ENCODE peak calls at places on chromosomes 13 and 19, in ten cellular contexts. One of them, this sample, is unnamed.

GRCh38 chr13:68257111-68257842 is 1027.1 kb upstream of the PCDH9 start:
- DNase-seq in uterus: no peak
- DNase-seq in ovary: no peak
- DNase-seq in prostate gland: no peak
- DNase-seq in stomach: no peak
- DNase-seq in body of pancreas: no peak
- DNase-seq in upper lobe of left lung: no peak
- DNase-seq in GM12878: no peak
- DNase-seq in heart left ventricle: no peak
- DNase-seq in tibial nerve: no peak
- DNase-seq in this sample: no peak

GRCh38 chr19:49165865-49166301 is 8.3 kb downstream of the TRPM4 start:
- DNase-seq in uterus: no peak
- DNase-seq in ovary: no peak
- DNase-seq in prostate gland: no peak
- DNase-seq in stomach: no peak
- DNase-seq in body of pancreas: no peak
- DNase-seq in upper lobe of left lung: peak; percentile 77
- DNase-seq in GM12878: no peak
- DNase-seq in heart left ventricle: no peak
- DNase-seq in tibial nerve: no peak
- DNase-seq in this sample: no peak

GRCh38 chr13:28355822-28356371 is 139.0 kb downstream of the FLT1 start:
- DNase-seq in uterus: no peak
- DNase-seq in ovary: no peak
- DNase-seq in prostate gland: no peak
- DNase-seq in stomach: no peak
- DNase-seq in body of pancreas: no peak
- DNase-seq in upper lobe of left lung: no peak
- DNase-seq in GM12878: no peak
- DNase-seq in heart left ventricle: no peak
- DNase-seq in tibial nerve: no peak
- DNase-seq in this sample: no peak

GRCh38 chr13:111962431-111962891 is 104.5 kb upstream of the SOX1 start:
- DNase-seq in uterus: no peak
- DNase-seq in ovary: no peak
- DNase-seq in prostate gland: no peak
- DNase-seq in stomach: no peak
- DNase-seq in body of pancreas: no peak
- DNase-seq in upper lobe of left lung: no peak
- DNase-seq in GM12878: no peak
- DNase-seq in heart left ventricle: no peak
- DNase-seq in tibial nerve: no peak
- DNase-seq in this sample: no peak

GRCh38 chr19:41688098-41688497 is at the start of gene CEACAM7:
- DNase-seq in uterus: no peak
- DNase-seq in ovary: no peak
- DNase-seq in prostate gland: no peak
- DNase-seq in stomach: no peak
- DNase-seq in body of pancreas: no peak
- DNase-seq in upper lobe of left lung: no peak
- DNase-seq in GM12878: no peak
- DNase-seq in heart left ventricle: no peak
- DNase-seq in tibial nerve: no peak
- DNase-seq in this sample: no peak

GRCh38 chr13:85659493-85659892 is 139.7 kb downstream of the SLITRK6 start:
- DNase-seq in uterus: no peak
- DNase-seq in ovary: no peak
- DNase-seq in prostate gland: no peak
- DNase-seq in stomach: no peak
- DNase-seq in body of pancreas: no peak
- DNase-seq in upper lobe of left lung: no peak
- DNase-seq in GM12878: no peak
- DNase-seq in heart left ventricle: no peak
- DNase-seq in tibial nerve: no peak
- DNase-seq in this sample: no peak

GRCh38 chr19:4988770-4989251 is 19.9 kb downstream of the KDM4B start:
- DNase-seq in uterus: peak; percentile 85
- DNase-seq in ovary: no peak
- DNase-seq in prostate gland: no peak
- DNase-seq in stomach: no peak
- DNase-seq in body of pancreas: no peak
- DNase-seq in upper lobe of left lung: no peak
- DNase-seq in GM12878: no peak
- DNase-seq in heart left ventricle: peak; percentile 86
- DNase-seq in tibial nerve: no peak
- DNase-seq in this sample: peak; percentile 86

GRCh38 chr13:98782654-98783053 is 30.2 kb upstream of the SLC15A1 start:
- DNase-seq in uterus: no peak
- DNase-seq in ovary: no peak
- DNase-seq in prostate gland: no peak
- DNase-seq in stomach: no peak
- DNase-seq in body of pancreas: no peak
- DNase-seq in upper lobe of left lung: no peak
- DNase-seq in GM12878: no peak
- DNase-seq in heart left ventricle: no peak
- DNase-seq in tibial nerve: no peak
- DNase-seq in this sample: no peak

GRCh38 chr13:29452773-29453574 is 142.5 kb downstream of the SLC7A1 start:
- DNase-seq in uterus: no peak
- DNase-seq in ovary: no peak
- DNase-seq in prostate gland: no peak
- DNase-seq in stomach: no peak
- DNase-seq in body of pancreas: no peak
- DNase-seq in upper lobe of left lung: no peak
- DNase-seq in GM12878: no peak
- DNase-seq in heart left ventricle: no peak
- DNase-seq in tibial nerve: no peak
- DNase-seq in this sample: no peak

GRCh38 chr13:50326746-50327145 is 311.5 kb downstream of the KCNRG start:
- DNase-seq in uterus: no peak
- DNase-seq in ovary: no peak
- DNase-seq in prostate gland: no peak
- DNase-seq in stomach: no peak
- DNase-seq in body of pancreas: no peak
- DNase-seq in upper lobe of left lung: no peak
- DNase-seq in GM12878: no peak
- DNase-seq in heart left ventricle: no peak
- DNase-seq in tibial nerve: no peak
- DNase-seq in this sample: no peak

GRCh38 chr13:65889368-65889767 is 1340.8 kb downstream of the PCDH9 start:
- DNase-seq in uterus: no peak
- DNase-seq in ovary: no peak
- DNase-seq in prostate gland: no peak
- DNase-seq in stomach: no peak
- DNase-seq in body of pancreas: no peak
- DNase-seq in upper lobe of left lung: no peak
- DNase-seq in GM12878: no peak
- DNase-seq in heart left ventricle: no peak
- DNase-seq in tibial nerve: no peak
- DNase-seq in this sample: no peak

GRCh38 chr19:50772408-50773311 is 2.4 kb downstream of the GPR32 start:
- DNase-seq in uterus: no peak
- DNase-seq in ovary: no peak
- DNase-seq in prostate gland: no peak
- DNase-seq in stomach: no peak
- DNase-seq in body of pancreas: no peak
- DNase-seq in upper lobe of left lung: no peak
- DNase-seq in GM12878: no peak
- DNase-seq in heart left ventricle: no peak
- DNase-seq in tibial nerve: no peak
- DNase-seq in this sample: no peak

GRCh38 chr19:51131780-51132680 is 7.3 kb downstream of the SIGLEC9 start:
- DNase-seq in uterus: no peak
- DNase-seq in ovary: peak; percentile 71
- DNase-seq in prostate gland: no peak
- DNase-seq in stomach: peak; percentile 56
- DNase-seq in body of pancreas: no peak
- DNase-seq in upper lobe of left lung: no peak
- DNase-seq in GM12878: no peak
- DNase-seq in heart left ventricle: peak; percentile 73
- DNase-seq in tibial nerve: peak; percentile 25
- DNase-seq in this sample: peak; percentile 23

GRCh38 chr13:113856716-113857065 is 7.2 kb downstream of the GAS6 start:
- DNase-seq in uterus: no peak
- DNase-seq in ovary: no peak
- DNase-seq in prostate gland: no peak
- DNase-seq in stomach: peak; percentile 57
- DNase-seq in body of pancreas: peak; percentile 10
- DNase-seq in upper lobe of left lung: peak; percentile 49
- DNase-seq in GM12878: no peak
- DNase-seq in heart left ventricle: no peak
- DNase-seq in tibial nerve: no peak
- DNase-seq in this sample: peak; percentile 52

GRCh38 chr13:100234006-100234405 is 145.1 kb downstream of the PCCA start:
- DNase-seq in uterus: no peak
- DNase-seq in ovary: no peak
- DNase-seq in prostate gland: no peak
- DNase-seq in stomach: no peak
- DNase-seq in body of pancreas: no peak
- DNase-seq in upper lobe of left lung: no peak
- DNase-seq in GM12878: no peak
- DNase-seq in heart left ventricle: no peak
- DNase-seq in tibial nerve: no peak
- DNase-seq in this sample: no peak

GRCh38 chr19:56133858-56134654 is 7.0 kb upstream of the ZNF444 start:
- DNase-seq in uterus: no peak
- DNase-seq in ovary: no peak
- DNase-seq in prostate gland: no peak
- DNase-seq in stomach: no peak
- DNase-seq in body of pancreas: no peak
- DNase-seq in upper lobe of left lung: no peak
- DNase-seq in GM12878: no peak
- DNase-seq in heart left ventricle: no peak
- DNase-seq in tibial nerve: no peak
- DNase-seq in this sample: no peak

GRCh38 chr19:13260883-13261653 is 110.9 kb downstream of the IER2 start:
- DNase-seq in uterus: no peak
- DNase-seq in ovary: no peak
- DNase-seq in prostate gland: no peak
- DNase-seq in stomach: peak; percentile 33
- DNase-seq in body of pancreas: no peak
- DNase-seq in upper lobe of left lung: no peak
- DNase-seq in GM12878: peak; percentile 79
- DNase-seq in heart left ventricle: no peak
- DNase-seq in tibial nerve: peak; percentile 8
- DNase-seq in this sample: no peak

GRCh38 chr19:55659822-55660221 is 5.0 kb downstream of the U2AF2 start:
- DNase-seq in uterus: no peak
- DNase-seq in ovary: peak; percentile 20
- DNase-seq in prostate gland: no peak
- DNase-seq in stomach: no peak
- DNase-seq in body of pancreas: no peak
- DNase-seq in upper lobe of left lung: no peak
- DNase-seq in GM12878: no peak
- DNase-seq in heart left ventricle: no peak
- DNase-seq in tibial nerve: no peak
- DNase-seq in this sample: no peak

GRCh38 chr19:52139291-52140076 is at the start of gene ZNF616:
- DNase-seq in uterus: peak; percentile 97
- DNase-seq in ovary: peak; percentile 99
- DNase-seq in prostate gland: peak; percentile 97
- DNase-seq in stomach: peak; percentile 98
- DNase-seq in body of pancreas: peak; percentile 99
- DNase-seq in upper lobe of left lung: peak; percentile 99
- DNase-seq in GM12878: peak; percentile 71
- DNase-seq in heart left ventricle: peak; percentile 99
- DNase-seq in tibial nerve: peak; percentile 92
- DNase-seq in this sample: peak; percentile 98
- TF ChIP-seq POLR2A in uterus: peak; percentile 51
- TF ChIP-seq POLR2A in ovary: peak; percentile 76
- TF ChIP-seq POLR2A in prostate gland: peak; percentile 85
- TF ChIP-seq POLR2A in stomach: no peak
- TF ChIP-seq POLR2A in body of pancreas: peak; percentile 86
- TF ChIP-seq POLR2A in upper lobe of left lung: peak; percentile 79
- TF ChIP-seq POLR2A in GM12878: peak; percentile 71
- TF ChIP-seq POLR2A in heart left ventricle: peak; percentile 68
- TF ChIP-seq POLR2A in tibial nerve: no peak
- TF ChIP-seq POLR2A in this sample: no peak

GRCh38 chr13:44919103-44919804 is 70.0 kb downstream of the NUFIP1 start:
- DNase-seq in uterus: no peak
- DNase-seq in ovary: peak; percentile 42
- DNase-seq in prostate gland: no peak
- DNase-seq in stomach: no peak
- DNase-seq in body of pancreas: no peak
- DNase-seq in upper lobe of left lung: no peak
- DNase-seq in GM12878: no peak
- DNase-seq in heart left ventricle: no peak
- DNase-seq in tibial nerve: no peak
- DNase-seq in this sample: no peak
- H3K4me3 ChIP-seq in uterus: no peak overlapping the region
- H3K4me3 ChIP-seq in ovary: peak overlapping the region; percentile 51
- H3K4me3 ChIP-seq in prostate gland: no peak overlapping the region
- H3K4me3 ChIP-seq in stomach: no peak overlapping the region
- H3K4me3 ChIP-seq in body of pancreas: no peak overlapping the region
- H3K4me3 ChIP-seq in upper lobe of left lung: peak overlapping the region; percentile 53
- H3K4me3 ChIP-seq in GM12878: peak overlapping the region; percentile 84
- H3K4me3 ChIP-seq in heart left ventricle: peak overlapping the region; percentile 60
- H3K4me3 ChIP-seq in tibial nerve: peak overlapping the region; percentile 51
- H3K4me3 ChIP-seq in this sample: no peak overlapping the region

DNA sequence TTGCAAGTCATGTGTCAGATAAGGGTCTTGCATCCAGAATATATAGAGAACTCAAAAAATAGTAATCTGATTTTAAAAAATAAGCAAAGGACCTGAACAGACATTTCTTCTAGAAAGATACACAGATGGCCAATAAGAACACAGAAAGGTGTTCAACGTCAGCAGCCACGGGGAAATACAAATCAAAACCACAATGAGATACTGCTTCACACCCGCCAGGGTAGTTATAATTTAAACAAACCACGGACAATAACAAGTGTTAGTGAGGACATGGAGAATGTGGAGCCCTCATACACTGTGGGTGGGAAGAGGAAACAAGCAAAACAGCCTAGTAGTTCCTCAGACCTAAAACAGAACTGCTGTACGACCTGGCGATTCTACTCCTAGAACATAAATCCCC is 26.6 kb upstream of the NAPA start:
- DNase-seq in uterus: no peak
- DNase-seq in ovary: no peak
- DNase-seq in prostate gland: no peak
- DNase-seq in stomach: no peak
- DNase-seq in body of pancreas: no peak
- DNase-seq in upper lobe of left lung: no peak
- DNase-seq in GM12878: peak; percentile 13
- DNase-seq in heart left ventricle: no peak
- DNase-seq in tibial nerve: no peak
- DNase-seq in this sample: no peak
- TF ChIP-seq POLR2A in uterus: no peak
- TF ChIP-seq POLR2A in ovary: no peak
- TF ChIP-seq POLR2A in prostate gland: no peak
- TF ChIP-seq POLR2A in stomach: no peak
- TF ChIP-seq POLR2A in body of pancreas: no peak
- TF ChIP-seq POLR2A in upper lobe of left lung: no peak
- TF ChIP-seq POLR2A in GM12878: no peak
- TF ChIP-seq POLR2A in heart left ventricle: no peak
- TF ChIP-seq POLR2A in tibial nerve: no peak
- TF ChIP-seq POLR2A in this sample: no peak

DNA sequence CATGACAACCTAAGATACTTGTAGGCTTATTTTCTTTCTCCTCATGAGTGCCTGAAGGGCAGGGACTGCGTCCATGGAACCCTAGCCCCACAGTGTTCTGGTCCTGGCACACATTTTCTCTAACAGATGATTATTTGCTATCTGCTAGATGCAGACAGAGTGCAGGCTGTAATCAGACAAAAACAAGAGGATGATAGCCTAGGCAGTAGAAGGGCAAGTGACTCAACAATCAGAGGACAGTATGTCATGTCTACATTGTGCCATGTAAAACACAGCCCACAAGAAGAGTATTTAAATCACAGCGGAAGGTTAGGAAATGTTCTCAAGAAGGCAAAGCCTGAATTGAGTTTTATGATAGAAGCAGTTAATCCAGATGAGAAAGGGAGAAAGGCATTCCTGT is 29.3 kb downstream of the MIPEP start:
- DNase-seq in uterus: no peak
- DNase-seq in ovary: no peak
- DNase-seq in prostate gland: no peak
- DNase-seq in stomach: no peak
- DNase-seq in body of pancreas: no peak
- DNase-seq in upper lobe of left lung: no peak
- DNase-seq in GM12878: no peak
- DNase-seq in heart left ventricle: no peak
- DNase-seq in tibial nerve: no peak
- DNase-seq in this sample: no peak
- H3K4me3 ChIP-seq in uterus: no peak overlapping the region
- H3K4me3 ChIP-seq in ovary: no peak overlapping the region
- H3K4me3 ChIP-seq in prostate gland: no peak overlapping the region
- H3K4me3 ChIP-seq in stomach: no peak overlapping the region
- H3K4me3 ChIP-seq in body of pancreas: no peak overlapping the region
- H3K4me3 ChIP-seq in upper lobe of left lung: no peak overlapping the region
- H3K4me3 ChIP-seq in GM12878: no peak overlapping the region
- H3K4me3 ChIP-seq in heart left ventricle: no peak overlapping the region
- H3K4me3 ChIP-seq in tibial nerve: no peak overlapping the region
- H3K4me3 ChIP-seq in this sample: no peak overlapping the region